ENCODE peak calls at places on chromosomes 11 and 22, in five cellular contexts. M is neuronal stem cell; K is fibroblast of mammary gland; D is stimulated activated CD8-positive, alpha-beta memory T cell treated with anti-CD3 and anti-CD28 coated beads, Interleukin-15, amount 100 ng/mL, for 1 hour; W is adrenal gland. P is an unnamed sample.
A peak's percentile ranks its signal among the peaks of the same experiment; 100 is the strongest.

GRCh38 chr11:32439488-32440210 is 4.3 kb upstream of the WT1 start:
- DNase-seq in D (no peak), M (no peak), W (no peak), K (no peak), P (no peak)

GRCh38 chr11:88596786-88597185 is 259.2 kb upstream of the CTSC start:
- DNase-seq in D (no peak), M (no peak), K (peak; percentile 34), W (no peak), P (no peak)

GRCh38 chr11:18027475-18027874 is 14.6 kb upstream of the SERGEF start:
- DNase-seq in D (no peak), W (no peak), K (no peak), M (no peak), P (no peak)

GRCh38 chr22:32708835-32709234 is 92.7 kb upstream of the TIMP3 start:
- DNase-seq in D (no peak), M (no peak), W (no peak), K (peak; percentile 46), P (no peak)

GRCh38 chr11:119376197-119376847 is 5.2 kb downstream of the USP2 start:
- DNase-seq in M (no peak), W (peak; percentile 64), K (no peak), D (no peak), P (no peak)

GRCh38 chr11:38788591-38788990 is 2190.6 kb upstream of the RAG2 start:
- DNase-seq in D (no peak), M (no peak), K (no peak), W (no peak), P (no peak)

GRCh38 chr11:77130763-77131513 is 2.9 kb downstream of the MYO7A start:
- DNase-seq in K (peak; percentile 60), M (no peak), D (no peak), W (peak; percentile 94), P (no peak)

GRCh38 chr22:19759459-19759993 is 1.1 kb upstream of the TBX1 start:
- DNase-seq in D (no peak), M (no peak), K (no peak), W (no peak), P (no peak)

GRCh38 chr22:25027959-25028840 is 75.7 kb downstream of the KIAA1671 start:
- DNase-seq in K (no peak), M (peak; percentile 38), D (no peak), W (no peak), P (no peak)

GRCh38 chr22:37639070-37639760 is at the start of gene SH3BP1:
- DNase-seq in W (no peak), K (no peak), D (no peak), M (no peak), P (no peak)

GRCh38 chr11:12052676-12053605 is 44.5 kb upstream of the DKK3 start:
- DNase-seq in W (no peak), K (peak; percentile 27), M (no peak), D (no peak), P (peak; percentile 41)

GRCh38 chr11:65429069-65429681 is 6.6 kb downstream of the NEAT1 start:
- DNase-seq in W (peak; percentile 68), K (peak; percentile 86), D (no peak), M (no peak), P (peak; percentile 34)

GRCh38 chr11:95308512-95309035 is 77.6 kb upstream of the SESN3 start:
- DNase-seq in D (no peak), W (no peak), K (no peak), M (no peak), P (no peak)

GRCh38 chr11:608751-609354 is 6.9 kb downstream of the IRF7 start:
- DNase-seq in M (no peak), D (no peak), K (no peak), W (no peak), P (no peak)

GRCh38 chr22:32853662-32854061 is 52.2 kb downstream of the TIMP3 start:
- DNase-seq in W (no peak), D (no peak), M (no peak), K (no peak), P (no peak)

GRCh38 chr22:48925450-48925849 is 902.2 kb downstream of the BRD1 start:
- DNase-seq in W (no peak), M (no peak), D (no peak), K (no peak), P (no peak)

GRCh38 chr11:33721984-33722383 is 14.2 kb downstream of the CD59 start:
- DNase-seq in D (no peak), W (no peak), K (no peak), M (no peak), P (no peak)

GRCh38 chr22:29727248-29727551 is 7.4 kb downstream of the CABP7 start:
- DNase-seq in D (no peak), M (no peak), K (peak; percentile 49), W (peak; percentile 49), P (peak; percentile 66)

GRCh38 chr22:17152340-17152739 is 6.7 kb downstream of the HDHD5 start:
- DNase-seq in D (no peak), K (no peak), M (no peak), W (peak; percentile 57), P (no peak)

GRCh38 chr11:45410391-45411215 is 124.5 kb upstream of the SYT13 start:
- DNase-seq in M (no peak), D (no peak), W (no peak), K (no peak), P (no peak)

GRCh38 chr11:124625504-124626168 is 3.0 kb downstream of the TBRG1 start:
- DNase-seq in M (no peak), D (no peak), K (no peak), W (no peak), P (no peak)

GRCh38 chr11:59706518-59707285 is 6.9 kb downstream of the OR10V1 start:
- DNase-seq in K (peak; percentile 88), W (no peak), D (no peak), M (no peak), P (no peak)

GRCh38 chr22:23779083-23779482 is 6.4 kb downstream of the MMP11 start:
- DNase-seq in M (no peak), W (no peak), K (no peak), D (no peak), P (no peak)

P was measured in SK-N-DZ.